ENCODE peak calls at places on chromosomes 1 and 21, in six cellular contexts. One of them, this sample, is unnamed.

GRCh38 chr1:5705751-5706150 is 286.5 kb downstream of the NPHP4 start:
- DNase-seq in Peyer's patch: no peak
- DNase-seq in naive thymus-derived CD4-positive, alpha-beta T cell: no peak
- DNase-seq in brain microvascular endothelial cell: no peak
- DNase-seq in PC-3: no peak
- DNase-seq in A549: no peak
- DNase-seq in this sample: no peak

GRCh38 chr1:147738739-147739476 is 21.5 kb downstream of the GJA5 start:
- DNase-seq in Peyer's patch: no peak
- DNase-seq in A549: no peak
- DNase-seq in naive thymus-derived CD4-positive, alpha-beta T cell: no peak
- DNase-seq in brain microvascular endothelial cell: no peak
- DNase-seq in PC-3: no peak
- DNase-seq in this sample: no peak

GRCh38 chr1:43358746-43359693 is at the start of gene CDC20:
- DNase-seq in PC-3: peak
- DNase-seq in Peyer's patch: peak
- DNase-seq in naive thymus-derived CD4-positive, alpha-beta T cell: peak
- DNase-seq in brain microvascular endothelial cell: peak
- DNase-seq in A549: peak
- DNase-seq in this sample: peak

GRCh38 chr1:210299501-210299900 is 29.2 kb upstream of the HHAT start:
- DNase-seq in PC-3: no peak
- DNase-seq in brain microvascular endothelial cell: no peak
- DNase-seq in naive thymus-derived CD4-positive, alpha-beta T cell: no peak
- DNase-seq in A549: no peak
- DNase-seq in Peyer's patch: no peak
- DNase-seq in this sample: no peak

GRCh38 chr1:159991513-159991912 is 37.5 kb upstream of the SLAMF9 start:
- DNase-seq in Peyer's patch: no peak
- DNase-seq in brain microvascular endothelial cell: no peak
- DNase-seq in naive thymus-derived CD4-positive, alpha-beta T cell: no peak
- DNase-seq in A549: peak
- DNase-seq in PC-3: peak
- DNase-seq in this sample: no peak

GRCh38 chr21:42427809-42428419 is 24.2 kb downstream of the UBASH3A start:
- DNase-seq in naive thymus-derived CD4-positive, alpha-beta T cell: no peak
- DNase-seq in brain microvascular endothelial cell: no peak
- DNase-seq in Peyer's patch: no peak
- DNase-seq in A549: no peak
- DNase-seq in PC-3: no peak
- DNase-seq in this sample: no peak

GRCh38 chr1:41917051-41917530 is 1.6 kb downstream of the HIVEP3 start:
- DNase-seq in Peyer's patch: no peak
- DNase-seq in PC-3: no peak
- DNase-seq in naive thymus-derived CD4-positive, alpha-beta T cell: no peak
- DNase-seq in A549: no peak
- DNase-seq in brain microvascular endothelial cell: no peak
- DNase-seq in this sample: no peak

GRCh38 chr1:30445449-30445848 is 277.9 kb downstream of the MATN1 start:
- DNase-seq in A549: no peak
- DNase-seq in naive thymus-derived CD4-positive, alpha-beta T cell: no peak
- DNase-seq in brain microvascular endothelial cell: no peak
- DNase-seq in Peyer's patch: peak
- DNase-seq in PC-3: no peak
- DNase-seq in this sample: no peak

GRCh38 chr1:205048382-205048781 is 5.4 kb downstream of the CNTN2 start:
- DNase-seq in A549: no peak
- DNase-seq in brain microvascular endothelial cell: no peak
- DNase-seq in naive thymus-derived CD4-positive, alpha-beta T cell: no peak
- DNase-seq in Peyer's patch: no peak
- DNase-seq in PC-3: no peak
- DNase-seq in this sample: no peak

GRCh38 chr1:117093091-117093534 is 28.4 kb downstream of the TRIM45 start:
- DNase-seq in PC-3: peak
- DNase-seq in brain microvascular endothelial cell: peak
- DNase-seq in Peyer's patch: no peak
- DNase-seq in A549: peak
- DNase-seq in naive thymus-derived CD4-positive, alpha-beta T cell: no peak
- DNase-seq in this sample: peak

GRCh38 chr1:7265771-7266371 is 480.6 kb downstream of the CAMTA1 start:
- DNase-seq in A549: peak
- DNase-seq in brain microvascular endothelial cell: peak
- DNase-seq in PC-3: peak
- DNase-seq in naive thymus-derived CD4-positive, alpha-beta T cell: no peak
- DNase-seq in Peyer's patch: peak
- DNase-seq in this sample: peak

GRCh38 chr1:31099283-31100063 is 34.0 kb upstream of the PUM1 start:
- DNase-seq in Peyer's patch: no peak
- DNase-seq in naive thymus-derived CD4-positive, alpha-beta T cell: no peak
- DNase-seq in PC-3: no peak
- DNase-seq in brain microvascular endothelial cell: no peak
- DNase-seq in A549: peak
- DNase-seq in this sample: no peak

GRCh38 chr21:33266784-33267135 is 593 bp downstream of the IL10RB start:
- DNase-seq in PC-3: no peak
- DNase-seq in A549: no peak
- DNase-seq in Peyer's patch: peak
- DNase-seq in naive thymus-derived CD4-positive, alpha-beta T cell: peak
- DNase-seq in brain microvascular endothelial cell: no peak
- DNase-seq in this sample: no peak

GRCh38 chr1:44217809-44218410 is 4.6 kb downstream of the DMAP1 start:
- DNase-seq in naive thymus-derived CD4-positive, alpha-beta T cell: peak
- DNase-seq in Peyer's patch: peak
- DNase-seq in brain microvascular endothelial cell: peak
- DNase-seq in PC-3: peak
- DNase-seq in A549: peak
- DNase-seq in this sample: peak

GRCh38 chr21:38377165-38378093 is 120.6 kb downstream of the KCNJ15 start:
- DNase-seq in brain microvascular endothelial cell: no peak
- DNase-seq in Peyer's patch: no peak
- DNase-seq in naive thymus-derived CD4-positive, alpha-beta T cell: no peak
- DNase-seq in A549: no peak
- DNase-seq in PC-3: peak
- DNase-seq in this sample: no peak

GRCh38 chr1:197521118-197521739 is 253.2 kb downstream of the CRB1 start:
- DNase-seq in PC-3: peak
- DNase-seq in A549: peak
- DNase-seq in brain microvascular endothelial cell: peak
- DNase-seq in naive thymus-derived CD4-positive, alpha-beta T cell: no peak
- DNase-seq in Peyer's patch: no peak
- DNase-seq in this sample: peak

GRCh38 chr1:3522564-3523270 is 68.3 kb downstream of the ARHGEF16 start:
- DNase-seq in A549: no peak
- DNase-seq in PC-3: no peak
- DNase-seq in naive thymus-derived CD4-positive, alpha-beta T cell: no peak
- DNase-seq in Peyer's patch: no peak
- DNase-seq in brain microvascular endothelial cell: no peak
- DNase-seq in this sample: no peak

GRCh38 chr1:17559618-17560419 is 20.3 kb downstream of the ARHGEF10L start:
- DNase-seq in Peyer's patch: no peak
- DNase-seq in brain microvascular endothelial cell: no peak
- DNase-seq in PC-3: peak
- DNase-seq in naive thymus-derived CD4-positive, alpha-beta T cell: no peak
- DNase-seq in A549: no peak
- DNase-seq in this sample: no peak

GRCh38 chr1:203325004-203325417 is 19.7 kb downstream of the BTG2 start:
- DNase-seq in naive thymus-derived CD4-positive, alpha-beta T cell: no peak
- DNase-seq in PC-3: no peak
- DNase-seq in Peyer's patch: no peak
- DNase-seq in A549: no peak
- DNase-seq in brain microvascular endothelial cell: no peak
- DNase-seq in this sample: peak

DNA sequence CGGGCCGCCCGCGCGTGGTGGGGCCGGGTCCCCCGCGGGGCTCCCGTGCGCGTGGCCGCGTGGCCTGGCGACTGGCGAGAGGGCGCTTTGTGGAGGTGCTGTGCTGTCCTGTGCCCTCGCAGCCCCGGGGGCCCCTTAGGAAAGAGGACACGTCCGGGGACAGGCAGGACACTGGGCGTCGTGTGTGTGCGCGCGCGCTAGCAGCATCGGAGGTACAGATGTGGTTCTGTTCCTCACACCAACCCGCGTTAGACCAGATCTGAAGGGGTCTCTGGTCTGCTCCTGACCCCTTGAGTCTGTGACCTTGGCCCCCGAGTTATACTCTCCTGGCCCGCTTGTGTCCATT is 489 bp downstream of the ACTN2 start:
- DNase-seq in naive thymus-derived CD4-positive, alpha-beta T cell: no peak
- DNase-seq in PC-3: no peak
- DNase-seq in Peyer's patch: no peak
- DNase-seq in brain microvascular endothelial cell: no peak
- DNase-seq in A549: no peak
- DNase-seq in this sample: no peak
- H3K4me3 ChIP-seq in naive thymus-derived CD4-positive, alpha-beta T cell: peak
- H3K4me3 ChIP-seq in PC-3: no peak
- H3K4me3 ChIP-seq in Peyer's patch: peak
- H3K4me3 ChIP-seq in brain microvascular endothelial cell: peak
- H3K4me3 ChIP-seq in A549: peak
- H3K4me3 ChIP-seq in this sample: peak

GRCh38 chr1:181216571-181216994 is 128.1 kb downstream of the IER5 start:
- DNase-seq in A549: no peak
- DNase-seq in brain microvascular endothelial cell: no peak
- DNase-seq in naive thymus-derived CD4-positive, alpha-beta T cell: no peak
- DNase-seq in PC-3: no peak
- DNase-seq in Peyer's patch: no peak
- DNase-seq in this sample: no peak
- H3K4me3 ChIP-seq in A549: no peak
- H3K4me3 ChIP-seq in brain microvascular endothelial cell: no peak
- H3K4me3 ChIP-seq in naive thymus-derived CD4-positive, alpha-beta T cell: no peak
- H3K4me3 ChIP-seq in PC-3: no peak
- H3K4me3 ChIP-seq in Peyer's patch: no peak
- H3K4me3 ChIP-seq in this sample: no peak

GRCh38 chr1:212677573-212677972 is 22.1 kb downstream of the BATF3 start:
- DNase-seq in A549: no peak
- DNase-seq in naive thymus-derived CD4-positive, alpha-beta T cell: no peak
- DNase-seq in PC-3: no peak
- DNase-seq in brain microvascular endothelial cell: no peak
- DNase-seq in Peyer's patch: no peak
- DNase-seq in this sample: no peak
- H3K4me3 ChIP-seq in A549: no peak
- H3K4me3 ChIP-seq in naive thymus-derived CD4-positive, alpha-beta T cell: no peak
- H3K4me3 ChIP-seq in PC-3: no peak
- H3K4me3 ChIP-seq in brain microvascular endothelial cell: no peak
- H3K4me3 ChIP-seq in Peyer's patch: no peak
- H3K4me3 ChIP-seq in this sample: no peak

GRCh38 chr1:21280482-21280881 is 9.8 kb downstream of the ECE1 start:
- DNase-seq in PC-3: no peak
- DNase-seq in A549: no peak
- DNase-seq in brain microvascular endothelial cell: no peak
- DNase-seq in Peyer's patch: no peak
- DNase-seq in naive thymus-derived CD4-positive, alpha-beta T cell: no peak
- DNase-seq in this sample: no peak

GRCh38 chr1:21278208-21278861 is 11.9 kb downstream of the ECE1 start:
- DNase-seq in Peyer's patch: no peak
- DNase-seq in A549: no peak
- DNase-seq in brain microvascular endothelial cell: peak
- DNase-seq in naive thymus-derived CD4-positive, alpha-beta T cell: no peak
- DNase-seq in PC-3: no peak
- DNase-seq in this sample: no peak

GRCh38 chr1:21277178-21277577 is 13.1 kb downstream of the ECE1 start:
- DNase-seq in brain microvascular endothelial cell: no peak
- DNase-seq in Peyer's patch: no peak
- DNase-seq in naive thymus-derived CD4-positive, alpha-beta T cell: no peak
- DNase-seq in PC-3: no peak
- DNase-seq in A549: no peak
- DNase-seq in this sample: no peak

GRCh38 chr1:21280011-21280471 is 10.2 kb downstream of the ECE1 start:
- DNase-seq in naive thymus-derived CD4-positive, alpha-beta T cell: no peak
- DNase-seq in PC-3: no peak
- DNase-seq in Peyer's patch: no peak
- DNase-seq in brain microvascular endothelial cell: no peak
- DNase-seq in A549: no peak
- DNase-seq in this sample: no peak

DNA sequence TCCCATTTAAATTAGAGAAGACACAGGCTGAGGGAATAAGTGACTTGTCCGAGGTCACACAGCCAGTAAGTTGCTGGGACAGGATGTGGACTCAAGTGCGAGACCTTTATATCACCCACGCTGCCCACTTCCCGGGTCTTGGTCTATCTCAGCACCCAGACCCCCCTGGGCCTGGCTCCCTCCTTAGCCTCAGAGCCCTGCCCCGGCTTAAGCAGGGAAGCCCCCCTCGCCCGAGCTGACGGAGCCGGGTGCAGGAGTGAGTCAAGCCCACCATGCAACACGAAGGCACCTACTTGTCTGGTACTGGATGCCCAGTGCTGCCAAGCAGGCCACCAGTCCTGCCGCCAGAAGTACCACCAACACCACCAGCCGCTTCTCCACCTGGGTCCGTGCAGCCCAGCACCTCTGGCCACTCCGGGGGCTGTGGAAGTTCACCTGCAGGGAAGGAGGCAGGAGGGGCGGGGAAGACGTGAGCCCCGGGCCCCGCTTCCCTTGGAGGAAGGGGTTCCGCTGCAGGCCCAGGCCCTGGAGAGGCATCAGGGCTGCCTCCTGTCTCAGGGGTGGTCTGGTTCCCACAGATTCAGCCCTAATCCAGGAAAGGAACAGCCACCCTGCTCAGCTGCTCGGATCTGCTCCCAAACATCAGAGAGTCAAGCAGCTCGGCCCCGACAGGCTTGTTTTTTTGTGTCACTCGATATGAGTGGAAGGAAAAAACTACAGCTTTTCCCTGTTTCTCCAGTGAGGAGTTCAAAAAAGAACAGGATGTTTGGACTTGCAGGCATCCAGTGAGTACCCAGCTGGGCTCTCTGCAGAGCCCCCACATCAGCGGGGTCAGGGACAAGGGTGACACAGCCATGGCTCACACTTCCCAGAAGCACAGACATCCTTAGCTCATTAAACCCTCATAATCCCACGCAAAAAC is 11.1 kb downstream of the ECE1 start:
- DNase-seq in brain microvascular endothelial cell: no peak
- DNase-seq in Peyer's patch: no peak
- DNase-seq in A549: no peak
- DNase-seq in PC-3: no peak
- DNase-seq in naive thymus-derived CD4-positive, alpha-beta T cell: no peak
- DNase-seq in this sample: no peak
- H3K4me3 ChIP-seq in brain microvascular endothelial cell: peak
- H3K4me3 ChIP-seq in Peyer's patch: no peak
- H3K4me3 ChIP-seq in A549: no peak
- H3K4me3 ChIP-seq in PC-3: no peak
- H3K4me3 ChIP-seq in naive thymus-derived CD4-positive, alpha-beta T cell: peak
- H3K4me3 ChIP-seq in this sample: no peak

DNA sequence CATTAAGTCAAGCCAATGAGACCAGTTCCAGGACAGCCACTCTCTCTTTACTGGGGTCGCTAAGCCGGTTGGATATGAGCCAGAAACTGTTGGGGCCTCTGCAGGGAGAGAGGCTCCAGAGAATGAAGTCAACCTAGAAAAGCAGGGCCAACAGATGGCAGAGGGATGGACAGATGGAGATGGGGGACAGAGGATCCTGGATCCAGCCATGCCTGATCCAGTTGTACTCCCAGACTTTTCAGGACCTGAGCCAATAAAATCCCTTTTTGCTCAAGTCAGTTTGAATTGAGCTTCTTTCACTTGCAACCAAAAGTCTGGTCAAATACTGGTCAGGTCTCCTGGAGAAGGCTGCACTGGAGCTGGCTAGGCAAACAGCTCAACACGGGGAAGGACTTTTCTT is 2.2 kb downstream of the DHCR24 start:
- DNase-seq in brain microvascular endothelial cell: no peak
- DNase-seq in PC-3: no peak
- DNase-seq in naive thymus-derived CD4-positive, alpha-beta T cell: no peak
- DNase-seq in Peyer's patch: no peak
- DNase-seq in A549: no peak
- DNase-seq in this sample: no peak
- H3K4me3 ChIP-seq in brain microvascular endothelial cell: peak
- H3K4me3 ChIP-seq in PC-3: peak
- H3K4me3 ChIP-seq in naive thymus-derived CD4-positive, alpha-beta T cell: no peak
- H3K4me3 ChIP-seq in Peyer's patch: no peak
- H3K4me3 ChIP-seq in A549: no peak
- H3K4me3 ChIP-seq in this sample: peak